ENCODE peak calls at places on chromosomes 12 and 14, in five cellular contexts. One of them, this sample, is unnamed.

GRCh38 chr12:53571295-53571694 is 54.9 kb downstream of the ATF7 start:
- DNase-seq in adipocyte: no peak
- DNase-seq in mucosa of descending colon: no peak
- DNase-seq in aorta: no peak
- DNase-seq in sigmoid colon: no peak
- DNase-seq in this sample: no peak

GRCh38 chr14:68020999-68021663 is 201.6 kb downstream of the RAD51B start:
- DNase-seq in adipocyte: no peak
- DNase-seq in mucosa of descending colon: no peak
- DNase-seq in aorta: no peak
- DNase-seq in sigmoid colon: no peak
- DNase-seq in this sample: no peak

GRCh38 chr14:59215353-59215752 is 26.9 kb downstream of the DAAM1 start:
- DNase-seq in adipocyte: no peak
- DNase-seq in mucosa of descending colon: peak; percentile 23
- DNase-seq in aorta: peak; percentile 87
- DNase-seq in sigmoid colon: peak; percentile 95
- DNase-seq in this sample: no peak

GRCh38 chr12:132429122-132429931 is 60.6 kb upstream of the FBRSL1 start:
- DNase-seq in adipocyte: no peak
- DNase-seq in mucosa of descending colon: peak; percentile 53
- DNase-seq in aorta: no peak
- DNase-seq in sigmoid colon: no peak
- DNase-seq in this sample: no peak

GRCh38 chr12:53543539-53543938 is 36.3 kb upstream of the NPFF start:
- DNase-seq in adipocyte: peak; percentile 86
- DNase-seq in mucosa of descending colon: peak; percentile 68
- DNase-seq in aorta: no peak
- DNase-seq in sigmoid colon: peak; percentile 80
- DNase-seq in this sample: no peak

GRCh38 chr14:100078216-100078780 is 13.1 kb downstream of the EVL start:
- DNase-seq in adipocyte: no peak
- DNase-seq in mucosa of descending colon: no peak
- DNase-seq in aorta: no peak
- DNase-seq in sigmoid colon: no peak
- DNase-seq in this sample: no peak

GRCh38 chr12:54933381-54933780 is 51.2 kb downstream of the TESPA1 start:
- DNase-seq in adipocyte: no peak
- DNase-seq in mucosa of descending colon: no peak
- DNase-seq in aorta: no peak
- DNase-seq in sigmoid colon: no peak
- DNase-seq in this sample: no peak

GRCh38 chr14:52325632-52326031 is 11.5 kb downstream of the PTGER2 start:
- DNase-seq in adipocyte: no peak
- DNase-seq in mucosa of descending colon: no peak
- DNase-seq in aorta: no peak
- DNase-seq in sigmoid colon: no peak
- DNase-seq in this sample: no peak

GRCh38 chr12:127127887-127128286 is 1139.1 kb upstream of the TMEM132C start:
- DNase-seq in adipocyte: no peak
- DNase-seq in mucosa of descending colon: no peak
- DNase-seq in aorta: no peak
- DNase-seq in sigmoid colon: no peak
- DNase-seq in this sample: no peak
- H3K4me1 ChIP-seq in adipocyte: peaks cover 11% of the 10 kb centered on the region
- H3K4me1 ChIP-seq in mucosa of descending colon: no peaks in the 10 kb centered on the region
- H3K4me1 ChIP-seq in aorta: no peaks in the 10 kb centered on the region
- H3K4me1 ChIP-seq in sigmoid colon: no peaks in the 10 kb centered on the region
- H3K4me1 ChIP-seq in this sample: no peaks in the 10 kb centered on the region

GRCh38 chr14:69573205-69573840 is 1.3 kb downstream of the CCDC177 start:
- DNase-seq in adipocyte: no peak
- DNase-seq in mucosa of descending colon: no peak
- DNase-seq in aorta: no peak
- DNase-seq in sigmoid colon: no peak
- DNase-seq in this sample: peak; percentile 78

GRCh38 chr14:69571449-69571878 is 3.2 kb downstream of the CCDC177 start:
- DNase-seq in adipocyte: no peak
- DNase-seq in mucosa of descending colon: no peak
- DNase-seq in aorta: no peak
- DNase-seq in sigmoid colon: no peak
- DNase-seq in this sample: no peak

GRCh38 chr14:69571879-69572633 is 2.6 kb downstream of the CCDC177 start:
- DNase-seq in adipocyte: no peak
- DNase-seq in mucosa of descending colon: no peak
- DNase-seq in aorta: peak; percentile 73
- DNase-seq in sigmoid colon: no peak
- DNase-seq in this sample: no peak

GRCh38 chr14:69573841-69574265 is 818 bp downstream of the CCDC177 start:
- DNase-seq in adipocyte: no peak
- DNase-seq in mucosa of descending colon: no peak
- DNase-seq in aorta: no peak
- DNase-seq in sigmoid colon: no peak
- DNase-seq in this sample: no peak

DNA sequence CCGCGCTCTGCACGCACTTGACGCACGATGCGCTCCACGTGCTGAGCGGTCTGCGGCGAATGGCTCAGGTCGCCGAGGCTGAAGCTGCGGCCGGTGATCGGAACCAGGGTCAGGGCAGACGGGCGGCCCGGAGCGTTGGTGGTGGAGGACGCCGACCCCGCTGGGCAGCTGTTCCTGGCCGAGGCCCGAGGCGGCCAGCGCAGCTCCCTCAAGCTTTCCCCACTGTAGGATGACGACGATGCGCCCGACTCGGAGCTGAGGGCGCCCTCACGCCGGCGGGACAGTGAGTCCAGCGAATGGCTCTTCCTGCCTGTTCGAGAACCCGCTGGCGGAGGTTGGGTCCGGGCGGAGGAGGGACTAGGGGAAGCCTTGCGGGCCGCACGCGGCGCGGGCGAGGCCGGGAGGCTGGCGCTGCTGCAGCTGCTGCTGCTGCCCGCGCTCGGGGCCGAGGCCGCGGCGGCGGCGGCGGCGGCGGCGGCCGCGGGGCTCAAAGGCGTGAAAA is 2.0 kb downstream of the CCDC177 start:
- DNase-seq in adipocyte: no peak
- DNase-seq in mucosa of descending colon: no peak
- DNase-seq in aorta: no peak
- DNase-seq in sigmoid colon: no peak
- DNase-seq in this sample: no peak
- H3K4me3 ChIP-seq in adipocyte: peak overlapping the region; percentile 66
- H3K4me3 ChIP-seq in mucosa of descending colon: no peak overlapping the region
- H3K4me3 ChIP-seq in aorta: peak overlapping the region; percentile 38
- H3K4me3 ChIP-seq in sigmoid colon: peak overlapping the region; percentile 48
- H3K4me3 ChIP-seq in this sample: peak overlapping the region; percentile 32

DNA sequence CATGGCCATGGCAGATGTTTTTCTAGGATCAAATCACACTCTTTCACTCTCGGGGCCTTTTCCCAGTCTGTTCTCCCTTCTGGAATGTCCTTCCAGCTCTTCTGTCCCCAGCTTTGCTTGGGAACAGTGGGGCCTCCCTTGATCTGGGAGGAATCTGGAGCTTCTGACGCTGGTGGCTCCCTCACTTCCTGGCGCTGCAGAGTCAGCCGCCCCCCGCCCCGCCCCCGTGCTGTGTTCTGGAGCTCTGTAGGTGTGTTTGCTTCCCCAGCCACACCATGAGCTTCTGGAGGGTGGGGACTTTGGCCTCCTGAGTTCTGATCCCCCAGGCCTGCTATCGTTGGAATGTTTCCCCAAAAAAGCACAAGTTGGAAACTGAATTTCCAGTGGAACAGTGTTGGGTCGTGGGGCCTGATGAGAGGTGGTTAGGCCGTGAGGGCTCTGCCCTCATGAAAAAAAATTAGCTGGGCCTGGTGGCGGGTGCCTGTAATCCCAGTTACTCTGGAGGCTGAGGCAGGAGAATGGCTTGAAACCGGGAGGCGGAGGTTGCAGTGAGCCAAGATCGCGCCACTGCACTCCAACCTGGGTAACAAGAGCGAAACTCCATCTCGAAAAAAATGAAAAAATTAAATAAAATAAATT is 17.5 kb upstream of the RCOR1 start:
- DNase-seq in adipocyte: no peak
- DNase-seq in mucosa of descending colon: no peak
- DNase-seq in aorta: peak; percentile 74
- DNase-seq in sigmoid colon: no peak
- DNase-seq in this sample: no peak
- H3K4me1 ChIP-seq in adipocyte: peaks cover 3% of the 10 kb centered on the region
- H3K4me1 ChIP-seq in mucosa of descending colon: peaks cover 5% of the 10 kb centered on the region
- H3K4me1 ChIP-seq in aorta: no peaks in the 10 kb centered on the region
- H3K4me1 ChIP-seq in sigmoid colon: peaks cover 4% of the 10 kb centered on the region
- H3K4me1 ChIP-seq in this sample: no peaks in the 10 kb centered on the region

GRCh38 chr14:21501568-21501967 is 9.6 kb downstream of the METTL3 start:
- DNase-seq in adipocyte: no peak
- DNase-seq in mucosa of descending colon: no peak
- DNase-seq in aorta: no peak
- DNase-seq in sigmoid colon: no peak
- DNase-seq in this sample: no peak
- H3K4me3 ChIP-seq in adipocyte: no peak overlapping the region
- H3K4me3 ChIP-seq in mucosa of descending colon: no peak overlapping the region
- H3K4me3 ChIP-seq in aorta: no peak overlapping the region
- H3K4me3 ChIP-seq in sigmoid colon: no peak overlapping the region
- H3K4me3 ChIP-seq in this sample: no peak overlapping the region

GRCh38 chr12:8638951-8639350 is 23.7 kb downstream of the MFAP5 start:
- DNase-seq in adipocyte: no peak
- DNase-seq in mucosa of descending colon: no peak
- DNase-seq in aorta: no peak
- DNase-seq in sigmoid colon: no peak
- DNase-seq in this sample: no peak

GRCh38 chr12:8642775-8643174 is 19.9 kb downstream of the MFAP5 start:
- DNase-seq in adipocyte: no peak
- DNase-seq in mucosa of descending colon: no peak
- DNase-seq in aorta: no peak
- DNase-seq in sigmoid colon: no peak
- DNase-seq in this sample: no peak

GRCh38 chr12:8637666-8638065 is 25.0 kb downstream of the MFAP5 start:
- DNase-seq in adipocyte: no peak
- DNase-seq in mucosa of descending colon: no peak
- DNase-seq in aorta: no peak
- DNase-seq in sigmoid colon: no peak
- DNase-seq in this sample: no peak

GRCh38 chr12:8637244-8637643 is 24.6 kb upstream of the AICDA start:
- DNase-seq in adipocyte: no peak
- DNase-seq in mucosa of descending colon: no peak
- DNase-seq in aorta: no peak
- DNase-seq in sigmoid colon: no peak
- DNase-seq in this sample: no peak

GRCh38 chr12:8639936-8640335 is 22.7 kb downstream of the MFAP5 start:
- DNase-seq in adipocyte: no peak
- DNase-seq in mucosa of descending colon: no peak
- DNase-seq in aorta: no peak
- DNase-seq in sigmoid colon: no peak
- DNase-seq in this sample: no peak
- H3K4me1 ChIP-seq in adipocyte: no peaks in the 10 kb centered on the region
- H3K4me1 ChIP-seq in mucosa of descending colon: no peaks in the 10 kb centered on the region
- H3K4me1 ChIP-seq in aorta: no peaks in the 10 kb centered on the region
- H3K4me1 ChIP-seq in sigmoid colon: no peaks in the 10 kb centered on the region
- H3K4me1 ChIP-seq in this sample: no peaks in the 10 kb centered on the region

GRCh38 chr12:58905422-58905821 is 14.9 kb downstream of the LRIG3 start:
- DNase-seq in adipocyte: no peak
- DNase-seq in mucosa of descending colon: no peak
- DNase-seq in aorta: no peak
- DNase-seq in sigmoid colon: no peak
- DNase-seq in this sample: no peak
- H3K4me3 ChIP-seq in adipocyte: no peak overlapping the region
- H3K4me3 ChIP-seq in mucosa of descending colon: no peak overlapping the region
- H3K4me3 ChIP-seq in aorta: no peak overlapping the region
- H3K4me3 ChIP-seq in sigmoid colon: no peak overlapping the region
- H3K4me3 ChIP-seq in this sample: no peak overlapping the region

DNA sequence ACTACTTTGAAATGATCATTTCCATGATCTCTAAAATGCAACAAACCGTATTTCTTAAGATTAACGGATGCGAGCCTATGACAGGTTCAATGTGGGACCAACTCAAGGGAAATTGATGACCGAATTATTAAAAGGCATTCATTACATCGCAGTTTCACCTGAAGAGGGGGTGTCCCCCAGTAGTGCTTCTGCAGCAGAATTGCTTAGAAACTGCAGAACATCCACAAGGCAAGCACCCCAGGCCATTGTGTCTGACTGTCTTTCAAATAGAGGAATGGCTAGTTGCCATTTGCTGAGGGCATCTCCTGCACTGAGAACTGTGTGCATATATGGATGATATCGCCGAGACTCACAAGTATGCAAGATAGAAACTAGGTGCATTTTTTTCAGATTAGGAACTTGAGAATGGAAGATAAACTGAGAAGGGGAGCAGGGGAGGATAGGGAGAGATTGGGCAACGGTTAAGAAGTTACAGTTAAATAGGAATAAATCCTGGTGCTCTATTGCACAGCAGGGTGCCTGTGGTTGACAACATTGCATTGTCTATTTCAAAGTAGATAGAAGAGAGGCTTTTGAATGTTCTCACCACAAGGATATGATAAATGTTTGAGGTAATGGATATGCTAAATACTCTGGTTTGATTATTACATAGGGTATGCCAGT is 234.3 kb upstream of the PLEKHG7 start:
- DNase-seq in adipocyte: no peak
- DNase-seq in mucosa of descending colon: no peak
- DNase-seq in aorta: no peak
- DNase-seq in sigmoid colon: no peak
- DNase-seq in this sample: no peak
- H3K4me1 ChIP-seq in adipocyte: no peaks in the 10 kb centered on the region
- H3K4me1 ChIP-seq in mucosa of descending colon: peaks cover 6% of the 10 kb centered on the region
- H3K4me1 ChIP-seq in aorta: no peaks in the 10 kb centered on the region
- H3K4me1 ChIP-seq in sigmoid colon: peaks cover 49% of the 10 kb centered on the region
- H3K4me1 ChIP-seq in this sample: no peaks in the 10 kb centered on the region

GRCh38 chr12:114408415-114408814 is 2.5 kb upstream of the TBX5 start:
- DNase-seq in adipocyte: no peak
- DNase-seq in mucosa of descending colon: no peak
- DNase-seq in aorta: no peak
- DNase-seq in sigmoid colon: no peak
- DNase-seq in this sample: no peak
- H3K4me3 ChIP-seq in adipocyte: peak overlapping the region; percentile 80
- H3K4me3 ChIP-seq in mucosa of descending colon: no peak overlapping the region
- H3K4me3 ChIP-seq in aorta: peak overlapping the region; percentile 2
- H3K4me3 ChIP-seq in sigmoid colon: peak overlapping the region; percentile 43
- H3K4me3 ChIP-seq in this sample: no peak overlapping the region